ENCODE peak calls at places on chromosomes 5 and 9, in nine cellular contexts. D is GM10248; P is uterus; V is lower leg skin; E is bronchial epithelial cell; Z is breast epithelium; S is GM06990; I is CD4-positive, alpha-beta T cell; A is brain microvascular endothelial cell. K is an unnamed sample.

GRCh38 chr9:133477992-133478850 is 678 bp downstream of the SLC2A6 start:
- DNase-seq in P (no peak), E (peak), I (no peak), A (peak), S (peak), D (peak), Z (no peak), V (no peak), K (peak)

GRCh38 chr5:171855798-171856772 is 70.5 kb downstream of the SMIM23 start:
- DNase-seq in P (no peak), I (no peak), S (no peak), A (no peak), Z (no peak), V (no peak), D (no peak), E (no peak), K (no peak)

GRCh38 chr5:66169534-66169933 is 25.4 kb downstream of the SREK1 start:
- DNase-seq in V (no peak), S (peak), P (no peak), I (no peak), A (no peak), Z (no peak), D (no peak), E (no peak), K (no peak)

GRCh38 chr5:142859037-142859436 is 88.9 kb downstream of the ARHGAP26 start:
- DNase-seq in P (no peak), D (no peak), V (no peak), S (no peak), I (no peak), A (no peak), E (no peak), Z (no peak), K (no peak)

GRCh38 chr5:93845376-93845775 is 104.0 kb upstream of the POU5F2 start:
- DNase-seq in I (no peak), P (no peak), D (no peak), Z (no peak), A (no peak), E (no peak), S (no peak), V (no peak), K (no peak)

GRCh38 chr9:87336407-87336806 is 161.3 kb upstream of the DAPK1 start:
- DNase-seq in I (no peak), P (no peak), E (no peak), V (no peak), D (no peak), Z (no peak), S (no peak), A (no peak), K (no peak)

GRCh38 chr5:151671979-151672378 is 14.7 kb downstream of the SPARC start:
- DNase-seq in I (no peak), D (no peak), P (peak), E (peak), V (no peak), A (no peak), Z (peak), S (no peak), K (no peak)

GRCh38 chr5:161765611-161766010 is 80.1 kb downstream of the GABRA6 start:
- DNase-seq in I (no peak), S (no peak), Z (no peak), D (no peak), P (no peak), A (no peak), V (no peak), E (no peak), K (no peak)

GRCh38 chr9:130689937-130690700 is 3.5 kb upstream of the EXOSC2 start:
- DNase-seq in A (peak), Z (peak), I (no peak), E (peak), S (peak), P (peak), V (peak), D (no peak), K (no peak)

GRCh38 chr9:5514608-5515260 is 4.4 kb downstream of the PDCD1LG2 start:
- DNase-seq in Z (no peak), I (no peak), E (no peak), V (no peak), P (no peak), S (no peak), A (no peak), D (no peak), K (no peak)

GRCh38 chr9:129759329-129759728 is 6.5 kb upstream of the PTGES start:
- DNase-seq in D (no peak), V (no peak), I (no peak), E (no peak), Z (no peak), S (no peak), A (no peak), P (no peak), K (no peak)

GRCh38 chr5:114412509-114413171 is 50.8 kb downstream of the KCNN2 start:
- DNase-seq in V (no peak), P (no peak), A (no peak), I (no peak), D (no peak), S (peak), Z (no peak), E (peak), K (no peak)

GRCh38 chr9:102700936-102701335 is 294.2 kb upstream of the CYLC2 start:
- DNase-seq in D (no peak), P (no peak), I (no peak), A (no peak), S (no peak), E (peak), V (no peak), Z (no peak), K (no peak)

GRCh38 chr5:159210846-159211245 is 1.5 kb upstream of the RNF145 start:
- DNase-seq in V (no peak), E (no peak), Z (no peak), A (no peak), I (no peak), P (no peak), S (no peak), D (no peak), K (no peak)

GRCh38 chr9:3963266-3964019 is 336.4 kb downstream of the GLIS3 start:
- DNase-seq in I (no peak), P (peak), D (no peak), A (peak), E (peak), S (no peak), Z (no peak), V (no peak), K (no peak)

GRCh38 chr9:133581553-133582343 is 27.4 kb downstream of the FAM163B start:
- DNase-seq in E (peak), D (no peak), V (no peak), P (no peak), S (no peak), I (no peak), A (no peak), Z (no peak), K (no peak)

GRCh38 chr9:34380511-34381315 is 4.0 kb upstream of the MYORG start:
- DNase-seq in P (peak), E (peak), A (peak), S (peak), Z (no peak), I (peak), D (peak), V (peak), K (peak)

GRCh38 chr5:126104951-126105350 is 318.3 kb upstream of the GRAMD2B start:
- DNase-seq in D (no peak), A (no peak), Z (no peak), E (no peak), S (no peak), V (no peak), P (no peak), I (no peak), K (no peak)

GRCh38 chr9:73202992-73203391 is 51.3 kb downstream of the ANXA1 start:
- DNase-seq in E (no peak), V (no peak), S (no peak), Z (no peak), P (no peak), A (no peak), D (no peak), I (no peak), K (no peak)

GRCh38 chr9:135116892-135117680 is 29.6 kb downstream of the OLFM1 start:
- DNase-seq in D (no peak), E (no peak), P (no peak), Z (no peak), S (no peak), I (no peak), V (no peak), A (no peak), K (no peak)

GRCh38 chr5:38830521-38831051 is 15.2 kb upstream of the OSMR start:
- DNase-seq in D (no peak), P (no peak), V (no peak), S (no peak), Z (no peak), A (no peak), I (no peak), E (peak), K (no peak)

GRCh38 chr5:127849436-127849835 is 146.2 kb downstream of the CCDC192 start:
- DNase-seq in Z (no peak), I (no peak), E (peak), S (no peak), A (no peak), V (no peak), P (no peak), D (no peak), K (no peak)

GRCh38 chr9:98515506-98516204 is 193.1 kb downstream of the GABBR2 start:
- DNase-seq in V (no peak), S (no peak), Z (no peak), D (no peak), I (no peak), A (no peak), P (no peak), E (no peak), K (no peak)

GRCh38 chr9:20693068-20693467 is 9.0 kb downstream of the FOCAD start:
- DNase-seq in D (no peak), I (no peak), A (no peak), V (no peak), S (no peak), P (no peak), Z (peak), E (no peak), K (no peak)

GRCh38 chr5:142170254-142170953 is 61.8 kb downstream of the NDFIP1 start:
- DNase-seq in A (no peak), S (no peak), P (no peak), V (no peak), D (no peak), I (no peak), Z (no peak), E (peak), K (no peak)

GRCh38 chr5:25991639-25992038 is 1046.7 kb downstream of the CDH9 start:
- DNase-seq in I (no peak), E (no peak), A (no peak), S (no peak), Z (no peak), D (no peak), V (no peak), P (no peak), K (no peak)

GRCh38 chr9:1049641-1050040 is 516 bp upstream of the DMRT2 start:
- DNase-seq in V (no peak), A (no peak), P (no peak), Z (no peak), D (no peak), I (no peak), E (peak), S (no peak), K (no peak)

GRCh38 chr9:1052119-1052907 is 2.2 kb downstream of the DMRT2 start:
- DNase-seq in Z (no peak), P (no peak), E (no peak), I (no peak), A (no peak), V (no peak), S (no peak), D (no peak), K (no peak)

GRCh38 chr9:1051286-1052118 is 1.3 kb downstream of the DMRT2 start:
- DNase-seq in P (no peak), V (no peak), E (peak), Z (no peak), A (no peak), D (no peak), S (no peak), I (no peak), K (peak)

GRCh38 chr9:1048853-1049252 is 1.3 kb upstream of the DMRT2 start:
- DNase-seq in A (no peak), Z (no peak), V (no peak), P (no peak), I (no peak), E (no peak), S (no peak), D (no peak), K (no peak)

DNA sequence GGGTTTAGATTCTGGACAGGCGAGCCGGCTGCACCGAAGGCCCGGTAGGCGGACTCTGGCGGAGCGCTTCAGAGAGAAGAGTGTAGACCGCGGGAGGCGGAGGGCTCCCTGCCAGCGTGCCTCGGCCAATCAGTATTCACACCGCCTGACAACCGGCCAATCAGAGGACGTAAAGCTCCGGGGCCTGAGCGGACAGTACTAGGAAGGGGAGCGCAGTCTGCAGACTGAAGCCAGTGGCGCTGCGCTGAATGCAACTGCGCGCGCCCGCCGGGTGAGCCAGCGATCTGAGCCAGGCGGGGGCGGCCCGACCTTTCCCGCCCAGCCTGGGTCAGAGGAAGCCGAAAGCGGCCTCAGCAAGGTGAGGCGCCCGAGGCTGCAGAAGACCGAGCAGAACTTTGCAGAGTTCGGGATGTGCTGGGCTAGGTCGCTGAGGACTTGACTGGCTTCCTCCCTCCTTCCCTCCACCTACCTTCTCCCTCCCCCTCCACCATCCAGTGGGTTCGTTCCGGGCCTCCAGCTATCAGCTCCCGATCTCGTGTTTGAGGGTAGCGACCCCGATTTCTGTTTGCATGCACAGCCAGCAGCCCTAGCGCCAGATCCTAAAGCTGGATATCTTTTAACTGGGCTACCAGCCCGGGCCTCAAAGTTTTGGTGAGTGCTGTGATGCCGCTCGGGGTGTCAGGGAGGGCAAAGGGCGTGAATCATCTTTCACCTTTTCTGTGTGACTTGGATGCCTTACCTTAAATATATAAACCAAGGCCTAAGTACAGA is at the start of gene DMRT2:
- DNase-seq in V (peak), I (no peak), S (peak), P (peak), A (peak), E (peak), Z (peak), D (peak), K (peak)
- TF ChIP-seq CTCF in V (no peak), I (no peak), S (no peak), P (no peak), A (no peak), E (peak), Z (no peak), D (no peak), K (peak)

GRCh38 chr9:115367321-115367720 is 249.4 kb upstream of the TNC start:
- DNase-seq in S (no peak), Z (no peak), V (no peak), I (no peak), D (no peak), P (no peak), A (no peak), E (no peak), K (no peak)

GRCh38 chr9:115373710-115374045 is 255.7 kb upstream of the TNC start:
- DNase-seq in D (no peak), V (no peak), Z (no peak), I (no peak), S (no peak), P (no peak), E (no peak), A (no peak), K (no peak)

GRCh38 chr9:115373000-115373709 is 255.2 kb upstream of the TNC start:
- DNase-seq in A (peak), P (no peak), Z (no peak), D (peak), E (peak), V (no peak), S (no peak), I (no peak), K (no peak)

GRCh38 chr9:115367780-115368179 is 249.8 kb upstream of the TNC start:
- DNase-seq in S (no peak), A (no peak), V (no peak), P (no peak), I (no peak), Z (no peak), E (peak), D (no peak), K (no peak)

GRCh38 chr9:115369322-115369957 is 251.5 kb upstream of the TNC start:
- DNase-seq in S (no peak), Z (peak), P (no peak), V (no peak), D (no peak), I (no peak), A (peak), E (peak), K (no peak)
- TF ChIP-seq CTCF in S (no peak), Z (no peak), P (no peak), V (no peak), D (no peak), I (no peak), A (no peak), E (no peak), K (no peak)

DNA sequence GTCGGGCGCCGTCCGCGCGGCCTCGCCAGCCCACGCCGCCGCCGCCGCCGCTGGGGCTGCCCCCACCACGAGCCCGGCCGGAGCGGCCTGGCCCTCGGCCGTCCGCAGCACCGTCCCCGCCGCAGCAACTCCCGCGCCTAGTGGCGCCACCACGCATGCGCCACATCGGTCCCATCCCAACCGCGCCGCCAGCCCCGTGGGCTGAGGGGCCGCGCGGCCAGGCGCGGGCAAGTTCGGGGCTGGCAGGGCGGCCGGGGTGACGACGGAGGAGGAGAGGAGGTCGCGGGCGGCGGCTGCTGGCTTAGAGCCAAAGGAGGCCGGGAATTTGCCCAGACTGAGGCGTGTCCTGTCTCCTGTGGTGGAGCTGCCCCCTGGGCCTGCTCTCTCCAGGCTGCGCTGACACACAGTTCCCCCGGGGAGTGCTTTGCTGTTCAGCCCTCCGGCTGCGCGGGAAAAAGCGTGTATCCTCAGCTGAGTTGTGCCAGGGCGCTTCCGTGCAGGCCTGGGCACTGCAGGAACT is at the start of gene TUSC1:
- DNase-seq in S (no peak), P (peak), D (peak), E (peak), V (peak), A (peak), I (no peak), Z (peak), K (no peak)
- TF ChIP-seq CTCF in S (no peak), P (peak), D (no peak), E (no peak), V (no peak), A (peak), I (no peak), Z (no peak), K (no peak)

GRCh38 chr5:15794117-15794985 is 294.4 kb downstream of the FBXL7 start:
- DNase-seq in P (no peak), I (no peak), V (no peak), A (no peak), S (no peak), D (no peak), Z (no peak), E (peak), K (no peak)

GRCh38 chr5:15791859-15792258 is 291.9 kb downstream of the FBXL7 start:
- DNase-seq in D (no peak), P (no peak), S (no peak), V (no peak), E (no peak), I (no peak), A (peak), Z (no peak), K (no peak)

GRCh38 chr5:15790446-15791005 is 290.5 kb downstream of the FBXL7 start:
- DNase-seq in S (no peak), V (no peak), D (no peak), E (no peak), I (no peak), A (no peak), Z (no peak), P (no peak), K (no peak)

GRCh38 chr5:15789661-15790060 is 289.7 kb downstream of the FBXL7 start:
- DNase-seq in D (no peak), A (peak), E (no peak), Z (no peak), S (no peak), V (no peak), P (peak), I (no peak), K (no peak)

GRCh38 chr5:15791274-15791673 is 291.3 kb downstream of the FBXL7 start:
- DNase-seq in Z (no peak), D (no peak), A (no peak), E (no peak), S (no peak), P (no peak), I (no peak), V (no peak), K (no peak)
- TF ChIP-seq CTCF in Z (no peak), D (no peak), A (no peak), E (no peak), S (no peak), P (no peak), I (no peak), V (no peak), K (no peak)

DNA sequence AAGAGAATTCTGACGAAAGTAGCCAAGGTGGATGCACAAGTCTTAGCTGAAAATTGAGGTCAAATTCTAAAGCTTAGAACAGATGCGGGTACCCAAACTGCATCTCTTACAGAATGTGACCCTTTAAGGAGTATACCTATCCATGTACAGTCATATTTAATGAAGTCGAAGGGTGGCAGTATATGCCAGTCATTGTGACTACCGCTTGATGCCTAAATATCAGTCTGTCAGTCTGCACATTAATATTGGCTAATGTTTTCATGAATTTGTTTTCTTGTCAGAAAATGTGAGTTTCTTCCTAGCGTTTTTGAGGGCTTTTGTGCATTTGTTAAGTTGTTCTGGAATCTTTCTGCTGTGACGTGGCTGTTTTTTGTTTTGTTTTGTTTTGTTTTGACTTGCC is 264.5 kb upstream of the ELAVL2 start:
- DNase-seq in I (no peak), P (no peak), S (no peak), D (no peak), Z (no peak), V (no peak), A (no peak), E (no peak), K (no peak)
- TF ChIP-seq CTCF in I (no peak), P (no peak), S (no peak), D (no peak), Z (no peak), V (no peak), A (no peak), E (no peak), K (peak)

K was measured in neural crest cell.